ENCODE peak calls at places on chromosomes 2 and 18, in four cellular contexts. I is OCI-LY7, T is GM20000, Z is GM12878. S is an unnamed sample.

GRCh38 chr18:2112435-2113045 is 458.8 kb downstream of the METTL4 start:
- DNase-seq in I (no peak), T (no peak), Z (no peak), S (no peak)

GRCh38 chr2:55051026-55051866 is 995 bp upstream of the RTN4 start:
- DNase-seq in T (no peak), I (peak), Z (no peak), S (no peak)

GRCh38 chr2:101981484-101981883 is 10.3 kb upstream of the IL1R2 start:
- DNase-seq in I (no peak), Z (no peak), T (no peak), S (no peak)

GRCh38 chr2:55168221-55169154 is 63.6 kb downstream of the CLHC1 start:
- DNase-seq in T (peak), Z (no peak), I (peak), S (peak)

GRCh38 chr2:164818149-164819136 is 23.2 kb downstream of the COBLL1 start:
- DNase-seq in T (no peak), Z (no peak), I (no peak), S (no peak)

GRCh38 chr2:169018390-169018789 is 12.7 kb downstream of the ABCB11 start:
- DNase-seq in T (no peak), Z (no peak), I (no peak), S (no peak)

GRCh38 chr2:180722551-180723239 is 257.7 kb upstream of the UBE2E3 start:
- DNase-seq in T (no peak), I (no peak), Z (no peak), S (no peak)

GRCh38 chr2:62939735-62940491 is 110.7 kb upstream of the OTX1 start:
- DNase-seq in T (no peak), Z (no peak), I (no peak), S (no peak)

GRCh38 chr2:69390474-69390873 is 3.4 kb upstream of the GFPT1 start:
- DNase-seq in T (no peak), Z (no peak), I (no peak), S (no peak)

GRCh38 chr2:70833246-70833645 is 2.4 kb downstream of the CD207 start:
- DNase-seq in Z (no peak), I (no peak), T (no peak), S (no peak)

GRCh38 chr2:38632980-38633379 is 30.3 kb upstream of the HNRNPLL start:
- DNase-seq in Z (no peak), I (no peak), T (no peak), S (no peak)

GRCh38 chr2:2033691-2034090 is 289.4 kb upstream of the PXDN start:
- DNase-seq in I (no peak), Z (no peak), T (no peak), S (no peak)

GRCh38 chr2:19059076-19059475 is 299.3 kb downstream of the OSR1 start:
- DNase-seq in I (no peak), Z (no peak), T (no peak), S (no peak)

GRCh38 chr2:1685957-1686783 is 58.1 kb downstream of the PXDN start:
- DNase-seq in I (no peak), Z (no peak), T (no peak), S (no peak)

GRCh38 chr2:108958002-108958401 is 31.0 kb downstream of the EDAR start:
- DNase-seq in Z (no peak), I (no peak), T (no peak), S (no peak)

GRCh38 chr2:64204716-64205115 is 60.5 kb upstream of the PELI1 start:
- DNase-seq in I (no peak), T (no peak), Z (no peak), S (no peak)

GRCh38 chr2:172083725-172084483 is 1.4 kb upstream of the DLX1 start:
- DNase-seq in I (no peak), T (peak), Z (no peak), S (peak)

GRCh38 chr2:233455006-233455405 is 100.7 kb downstream of the DGKD start:
- DNase-seq in T (no peak), Z (no peak), I (no peak), S (no peak)

GRCh38 chr2:11744631-11745394 is 1.6 kb upstream of the LPIN1 start:
- DNase-seq in Z (no peak), I (peak), T (no peak), S (no peak)

GRCh38 chr2:11746807-11747459 is 501 bp downstream of the LPIN1 start:
- DNase-seq in Z (no peak), I (peak), T (no peak), S (no peak)

GRCh38 chr2:11745613-11746375 is 638 bp upstream of the LPIN1 start:
- DNase-seq in T (no peak), Z (no peak), I (no peak), S (no peak)

GRCh38 chr2:11748018-11748860 is 1.8 kb downstream of the LPIN1 start:
- DNase-seq in T (no peak), Z (no peak), I (peak), S (no peak)

GRCh38 chr2:11746376-11746806 is at the start of gene LPIN1:
- DNase-seq in T (peak), I (peak), Z (no peak), S (peak)
- TF ChIP-seq CTCF in T (no peak), I (no peak), Z (peak), S (peak)

DNA sequence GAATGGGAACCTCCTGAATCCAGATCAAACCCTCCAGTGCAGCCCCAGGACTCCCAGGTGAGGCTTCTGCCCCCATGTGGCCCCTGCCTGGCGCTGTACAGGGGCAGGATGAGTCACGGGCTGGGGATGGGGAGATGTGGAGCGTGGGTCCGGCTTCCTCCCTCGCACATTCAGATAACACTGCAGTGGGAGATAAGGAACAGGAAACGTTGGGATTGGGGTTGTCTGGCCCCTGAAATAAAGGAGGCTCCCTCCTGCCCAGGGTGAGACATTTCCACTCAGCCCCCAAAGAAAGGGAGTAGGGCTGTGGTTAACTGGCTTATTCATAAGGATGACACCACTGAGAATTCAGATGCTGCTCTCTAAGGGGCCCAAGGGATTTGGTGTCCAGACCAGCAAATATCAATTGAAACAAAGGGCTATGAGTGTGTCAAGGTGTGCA is 30.7 kb downstream of the IGFBP5 start:
- DNase-seq in I (peak), T (no peak), Z (no peak), S (no peak)
- TF ChIP-seq CTCF in I (peak), T (no peak), Z (peak), S (peak)

GRCh38 chr18:63025251-63025710 is 294.3 kb downstream of the BCL2 start:
- DNase-seq in T (no peak), I (no peak), Z (no peak), S (no peak)
- TF ChIP-seq CTCF in T (no peak), I (peak), Z (peak), S (peak)

GRCh38 chr2:95386031-95386430 is 16.5 kb upstream of the FAHD2A start:
- DNase-seq in I (no peak), T (no peak), Z (no peak), S (no peak)

GRCh38 chr2:95385570-95385984 is 16.9 kb upstream of the FAHD2A start:
- DNase-seq in Z (no peak), T (no peak), I (no peak), S (no peak)

GRCh38 chr2:95382686-95383634 is 19.5 kb upstream of the FAHD2A start:
- DNase-seq in Z (no peak), I (no peak), T (no peak), S (no peak)

GRCh38 chr2:95383635-95384027 is 18.9 kb upstream of the FAHD2A start:
- DNase-seq in Z (no peak), T (no peak), I (no peak), S (no peak)

GRCh38 chr2:95384854-95385569 is 17.5 kb upstream of the FAHD2A start:
- DNase-seq in T (no peak), I (no peak), Z (no peak), S (peak)
- TF ChIP-seq CTCF in T (no peak), I (no peak), Z (no peak), S (no peak)

DNA sequence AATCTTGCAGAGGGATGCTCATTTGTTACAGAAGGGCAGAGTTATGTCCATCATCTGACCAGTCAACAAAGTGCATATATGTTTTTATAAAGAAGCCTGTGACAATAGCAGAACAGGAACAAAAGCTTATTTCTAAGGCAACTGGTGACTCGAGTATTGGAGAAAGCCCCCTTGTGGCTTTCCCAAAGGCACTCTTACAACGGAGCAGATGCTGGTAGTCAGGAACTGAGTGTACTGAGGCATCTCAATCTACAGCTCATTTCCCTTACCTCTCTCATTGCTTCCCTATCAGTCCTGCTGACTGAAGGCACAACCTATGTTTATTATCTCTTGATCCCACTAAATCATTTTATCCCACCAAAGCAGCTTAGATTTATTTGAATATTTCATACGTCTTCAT is 557.1 kb upstream of the CHAC2 start:
- DNase-seq in T (no peak), Z (no peak), I (peak), S (no peak)
- TF ChIP-seq CTCF in T (no peak), Z (no peak), I (no peak), S (no peak)

GRCh38 chr2:231926761-231927565 is 767 bp upstream of the NPPC start:
- DNase-seq in Z (no peak), T (peak), I (no peak), S (peak)
- TF ChIP-seq CTCF in Z (peak), T (no peak), I (no peak), S (peak)

DNA sequence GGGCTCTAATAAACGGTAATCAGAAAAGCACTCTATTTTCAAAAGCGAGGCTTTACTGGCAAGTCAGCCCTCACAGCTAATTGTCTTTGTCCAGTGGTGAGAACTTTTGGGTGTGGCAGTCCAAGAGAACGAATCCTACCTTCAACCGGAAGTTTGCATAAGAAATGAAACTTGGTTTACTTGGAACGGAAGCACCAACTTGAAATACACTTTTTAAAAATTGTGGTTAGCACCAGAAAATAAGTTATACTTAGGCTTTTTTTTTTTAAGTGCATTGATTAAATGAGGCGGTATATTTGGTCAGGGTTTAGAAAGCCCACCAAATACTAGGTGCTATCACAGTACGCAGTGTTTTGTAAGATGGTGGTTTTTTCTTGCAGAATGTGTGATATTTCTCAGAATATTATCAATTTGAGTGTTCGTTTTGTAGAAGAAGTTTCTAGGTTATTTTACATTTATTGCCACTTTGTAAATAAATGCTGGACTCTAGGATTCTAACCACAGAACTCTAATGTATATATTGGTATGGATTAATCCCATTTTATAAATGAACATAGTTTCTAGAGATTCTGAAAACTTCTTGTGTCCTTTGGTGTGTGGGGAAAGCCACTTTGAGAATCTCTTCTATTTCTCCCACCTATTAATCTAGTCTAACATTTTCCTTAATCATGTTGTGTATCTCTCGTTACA is 1.2 kb downstream of the MYL12A start:
- DNase-seq in I (peak), T (peak), Z (no peak), S (peak)
- TF ChIP-seq CTCF in I (no peak), T (no peak), Z (no peak), S (no peak)

DNA sequence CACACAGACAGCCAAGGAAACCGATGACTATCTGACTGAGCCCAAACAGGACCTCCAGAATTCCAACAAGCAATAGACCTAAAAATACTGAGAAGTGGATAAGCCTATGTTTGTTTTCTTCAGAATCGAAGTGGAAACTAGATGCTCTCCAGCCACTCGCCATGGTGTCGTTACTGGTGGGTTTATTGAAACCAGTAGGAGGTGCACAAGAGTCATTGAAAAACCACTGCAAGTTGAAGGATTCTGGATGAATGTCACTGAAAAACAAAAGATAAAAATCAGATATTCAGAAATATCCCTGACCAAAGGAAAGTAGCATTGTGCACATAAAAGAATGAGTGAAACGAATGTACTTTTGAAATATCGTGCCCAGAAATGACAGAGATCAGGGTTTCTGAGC is 15.3 kb downstream of the TM4SF20 start:
- DNase-seq in T (no peak), Z (no peak), I (no peak), S (no peak)
- TF ChIP-seq CTCF in T (no peak), Z (no peak), I (peak), S (no peak)

S was measured in GM10248.